ENCODE peak calls at places on chromosomes 16 and 17, in four cellular contexts. E is A172; P is CD8-positive, alpha-beta memory T cell; C is CD8-positive, alpha-beta T cell. J is an unnamed sample.

GRCh38 chr17:9330903-9331272 is 244.7 kb downstream of the STX8 start:
- DNase-seq in E (no peak), P (no peak), C (no peak), J (no peak)

GRCh38 chr16:73213761-73214480 is 166.0 kb upstream of the ZFHX3 start:
- DNase-seq in P (no peak), E (no peak), C (no peak), J (no peak)

GRCh38 chr17:48545022-48545376 is at the start of gene HOXB2:
- DNase-seq in E (no peak), C (no peak), P (no peak), J (no peak)

GRCh38 chr17:40399185-40399584 is 18.5 kb downstream of the TOP2A start:
- DNase-seq in P (peak; percentile 58), C (no peak), E (peak; percentile 41), J (peak; percentile 59)

GRCh38 chr16:11232852-11233726 is 22.9 kb downstream of the SOCS1 start:
- DNase-seq in E (no peak), C (peak; percentile 69), P (peak; percentile 92), J (no peak)

GRCh38 chr17:31858647-31859486 is at the start of gene COPRS:
- DNase-seq in C (peak; percentile 53), E (peak; percentile 73), P (peak; percentile 69), J (peak; percentile 69)

GRCh38 chr16:71357681-71358080 is 842 bp upstream of the CALB2 start:
- DNase-seq in P (no peak), E (peak; percentile 10), C (no peak), J (no peak)

GRCh38 chr16:14399397-14400284 is 230.4 kb downstream of the PARN start:
- DNase-seq in E (peak; percentile 79), P (no peak), C (no peak), J (peak; percentile 72)

J was measured in amniotic stem cell.